ENCODE peak calls at places on chromosomes 5 and 9, in five cellular contexts. One of them, this sample, is unnamed.

GRCh38 chr5:71865202-71865601 is 146.1 kb downstream of the CARTPT start:
- DNase-seq in neuronal stem cell: no peak
- DNase-seq in NCI-H460: no peak
- DNase-seq in neural progenitor cell: no peak
- DNase-seq in activated CD8-positive, alpha-beta memory T cell treated with anti-CD3 and anti-CD28 coated beads, Interleukin-2, amount 50 U/mL, for 48 hours: no peak
- DNase-seq in this sample: no peak

GRCh38 chr9:14935917-14936316 is 25.7 kb upstream of the FREM1 start:
- DNase-seq in neural progenitor cell: no peak
- DNase-seq in NCI-H460: no peak
- DNase-seq in neuronal stem cell: no peak
- DNase-seq in activated CD8-positive, alpha-beta memory T cell treated with anti-CD3 and anti-CD28 coated beads, Interleukin-2, amount 50 U/mL, for 48 hours: no peak
- DNase-seq in this sample: no peak

GRCh38 chr5:143445726-143446125 is 42.2 kb upstream of the NR3C1 start:
- DNase-seq in neural progenitor cell: peak
- DNase-seq in activated CD8-positive, alpha-beta memory T cell treated with anti-CD3 and anti-CD28 coated beads, Interleukin-2, amount 50 U/mL, for 48 hours: no peak
- DNase-seq in neuronal stem cell: no peak
- DNase-seq in NCI-H460: no peak
- DNase-seq in this sample: no peak

GRCh38 chr5:59596586-59597348 is 296.8 kb downstream of the PDE4D start:
- DNase-seq in activated CD8-positive, alpha-beta memory T cell treated with anti-CD3 and anti-CD28 coated beads, Interleukin-2, amount 50 U/mL, for 48 hours: no peak
- DNase-seq in neuronal stem cell: no peak
- DNase-seq in neural progenitor cell: no peak
- DNase-seq in NCI-H460: peak
- DNase-seq in this sample: no peak

GRCh38 chr5:143494595-143494994 is 91.1 kb upstream of the NR3C1 start:
- DNase-seq in NCI-H460: no peak
- DNase-seq in activated CD8-positive, alpha-beta memory T cell treated with anti-CD3 and anti-CD28 coated beads, Interleukin-2, amount 50 U/mL, for 48 hours: no peak
- DNase-seq in neural progenitor cell: no peak
- DNase-seq in neuronal stem cell: no peak
- DNase-seq in this sample: no peak

GRCh38 chr9:121783126-121783522 is 131.7 kb downstream of the DAB2IP start:
- DNase-seq in neural progenitor cell: no peak
- DNase-seq in NCI-H460: no peak
- DNase-seq in activated CD8-positive, alpha-beta memory T cell treated with anti-CD3 and anti-CD28 coated beads, Interleukin-2, amount 50 U/mL, for 48 hours: peak
- DNase-seq in neuronal stem cell: no peak
- DNase-seq in this sample: no peak

GRCh38 chr5:107948377-107948776 is 277.6 kb upstream of the EFNA5 start:
- DNase-seq in activated CD8-positive, alpha-beta memory T cell treated with anti-CD3 and anti-CD28 coated beads, Interleukin-2, amount 50 U/mL, for 48 hours: no peak
- DNase-seq in neural progenitor cell: no peak
- DNase-seq in neuronal stem cell: no peak
- DNase-seq in NCI-H460: no peak
- DNase-seq in this sample: no peak

GRCh38 chr5:74251106-74252032 is 389.2 kb downstream of the ENC1 start:
- DNase-seq in activated CD8-positive, alpha-beta memory T cell treated with anti-CD3 and anti-CD28 coated beads, Interleukin-2, amount 50 U/mL, for 48 hours: no peak
- DNase-seq in neural progenitor cell: no peak
- DNase-seq in neuronal stem cell: no peak
- DNase-seq in NCI-H460: peak
- DNase-seq in this sample: peak

GRCh38 chr5:68433921-68434879 is 218.6 kb downstream of the PIK3R1 start:
- DNase-seq in neural progenitor cell: no peak
- DNase-seq in activated CD8-positive, alpha-beta memory T cell treated with anti-CD3 and anti-CD28 coated beads, Interleukin-2, amount 50 U/mL, for 48 hours: peak
- DNase-seq in neuronal stem cell: no peak
- DNase-seq in NCI-H460: no peak
- DNase-seq in this sample: peak

GRCh38 chr5:148740966-148741742 is 85.3 kb upstream of the ADRB2 start:
- DNase-seq in neural progenitor cell: peak
- DNase-seq in NCI-H460: peak
- DNase-seq in neuronal stem cell: peak
- DNase-seq in activated CD8-positive, alpha-beta memory T cell treated with anti-CD3 and anti-CD28 coated beads, Interleukin-2, amount 50 U/mL, for 48 hours: no peak
- DNase-seq in this sample: no peak

GRCh38 chr9:114114364-114114763 is 15.3 kb upstream of the KIF12 start:
- DNase-seq in neuronal stem cell: no peak
- DNase-seq in neural progenitor cell: no peak
- DNase-seq in activated CD8-positive, alpha-beta memory T cell treated with anti-CD3 and anti-CD28 coated beads, Interleukin-2, amount 50 U/mL, for 48 hours: no peak
- DNase-seq in NCI-H460: no peak
- DNase-seq in this sample: no peak

GRCh38 chr5:180378412-180379344 is 25.5 kb upstream of the GFPT2 start:
- DNase-seq in neuronal stem cell: no peak
- DNase-seq in neural progenitor cell: no peak
- DNase-seq in NCI-H460: no peak
- DNase-seq in activated CD8-positive, alpha-beta memory T cell treated with anti-CD3 and anti-CD28 coated beads, Interleukin-2, amount 50 U/mL, for 48 hours: no peak
- DNase-seq in this sample: no peak

GRCh38 chr5:103435136-103435914 is 127.3 kb downstream of the NUDT12 start:
- DNase-seq in activated CD8-positive, alpha-beta memory T cell treated with anti-CD3 and anti-CD28 coated beads, Interleukin-2, amount 50 U/mL, for 48 hours: no peak
- DNase-seq in neural progenitor cell: no peak
- DNase-seq in neuronal stem cell: no peak
- DNase-seq in NCI-H460: no peak
- DNase-seq in this sample: no peak

GRCh38 chr5:41707853-41708603 is 162.2 kb downstream of the OXCT1 start:
- DNase-seq in neuronal stem cell: peak
- DNase-seq in neural progenitor cell: peak
- DNase-seq in activated CD8-positive, alpha-beta memory T cell treated with anti-CD3 and anti-CD28 coated beads, Interleukin-2, amount 50 U/mL, for 48 hours: no peak
- DNase-seq in NCI-H460: peak
- DNase-seq in this sample: no peak

GRCh38 chr5:28648108-28648507 is 1609.7 kb upstream of the CDH9 start:
- DNase-seq in neuronal stem cell: no peak
- DNase-seq in neural progenitor cell: peak
- DNase-seq in activated CD8-positive, alpha-beta memory T cell treated with anti-CD3 and anti-CD28 coated beads, Interleukin-2, amount 50 U/mL, for 48 hours: no peak
- DNase-seq in NCI-H460: peak
- DNase-seq in this sample: no peak

GRCh38 chr9:5554254-5554653 is 43.9 kb downstream of the PDCD1LG2 start:
- DNase-seq in neural progenitor cell: no peak
- DNase-seq in NCI-H460: no peak
- DNase-seq in neuronal stem cell: no peak
- DNase-seq in activated CD8-positive, alpha-beta memory T cell treated with anti-CD3 and anti-CD28 coated beads, Interleukin-2, amount 50 U/mL, for 48 hours: no peak
- DNase-seq in this sample: no peak

GRCh38 chr5:94649874-94650273 is 31.4 kb downstream of the SLF1 start:
- DNase-seq in neuronal stem cell: no peak
- DNase-seq in activated CD8-positive, alpha-beta memory T cell treated with anti-CD3 and anti-CD28 coated beads, Interleukin-2, amount 50 U/mL, for 48 hours: no peak
- DNase-seq in NCI-H460: no peak
- DNase-seq in neural progenitor cell: no peak
- DNase-seq in this sample: no peak

GRCh38 chr5:164277720-164278119 is 772.3 kb downstream of the MAT2B start:
- DNase-seq in neural progenitor cell: no peak
- DNase-seq in activated CD8-positive, alpha-beta memory T cell treated with anti-CD3 and anti-CD28 coated beads, Interleukin-2, amount 50 U/mL, for 48 hours: no peak
- DNase-seq in NCI-H460: no peak
- DNase-seq in neuronal stem cell: no peak
- DNase-seq in this sample: no peak

GRCh38 chr9:69273162-69273561 is 51.9 kb upstream of the ENTREP1 start:
- DNase-seq in neuronal stem cell: no peak
- DNase-seq in neural progenitor cell: no peak
- DNase-seq in activated CD8-positive, alpha-beta memory T cell treated with anti-CD3 and anti-CD28 coated beads, Interleukin-2, amount 50 U/mL, for 48 hours: no peak
- DNase-seq in NCI-H460: no peak
- DNase-seq in this sample: no peak

GRCh38 chr5:78008356-78008967 is 232.3 kb upstream of the TBCA start:
- DNase-seq in neural progenitor cell: peak
- DNase-seq in activated CD8-positive, alpha-beta memory T cell treated with anti-CD3 and anti-CD28 coated beads, Interleukin-2, amount 50 U/mL, for 48 hours: no peak
- DNase-seq in neuronal stem cell: no peak
- DNase-seq in NCI-H460: peak
- DNase-seq in this sample: no peak

GRCh38 chr9:131799177-131799823 is 59.4 kb upstream of the RAPGEF1 start:
- DNase-seq in neuronal stem cell: peak
- DNase-seq in NCI-H460: peak
- DNase-seq in activated CD8-positive, alpha-beta memory T cell treated with anti-CD3 and anti-CD28 coated beads, Interleukin-2, amount 50 U/mL, for 48 hours: peak
- DNase-seq in neural progenitor cell: peak
- DNase-seq in this sample: no peak

GRCh38 chr5:76175821-76176403 is 92.7 kb downstream of the SV2C start:
- DNase-seq in neuronal stem cell: no peak
- DNase-seq in NCI-H460: no peak
- DNase-seq in activated CD8-positive, alpha-beta memory T cell treated with anti-CD3 and anti-CD28 coated beads, Interleukin-2, amount 50 U/mL, for 48 hours: peak
- DNase-seq in neural progenitor cell: no peak
- DNase-seq in this sample: no peak

GRCh38 chr5:157384971-157385709 is 74.9 kb upstream of the NIPAL4 start:
- DNase-seq in NCI-H460: no peak
- DNase-seq in activated CD8-positive, alpha-beta memory T cell treated with anti-CD3 and anti-CD28 coated beads, Interleukin-2, amount 50 U/mL, for 48 hours: no peak
- DNase-seq in neuronal stem cell: no peak
- DNase-seq in neural progenitor cell: no peak
- DNase-seq in this sample: peak

GRCh38 chr5:139294372-139295165 is 1.0 kb downstream of the MATR3 start:
- DNase-seq in neuronal stem cell: peak
- DNase-seq in NCI-H460: peak
- DNase-seq in activated CD8-positive, alpha-beta memory T cell treated with anti-CD3 and anti-CD28 coated beads, Interleukin-2, amount 50 U/mL, for 48 hours: peak
- DNase-seq in neural progenitor cell: peak
- DNase-seq in this sample: peak

GRCh38 chr5:34490501-34491250 is 165.5 kb upstream of the RAI14 start:
- DNase-seq in NCI-H460: no peak
- DNase-seq in neuronal stem cell: no peak
- DNase-seq in activated CD8-positive, alpha-beta memory T cell treated with anti-CD3 and anti-CD28 coated beads, Interleukin-2, amount 50 U/mL, for 48 hours: no peak
- DNase-seq in neural progenitor cell: peak
- DNase-seq in this sample: no peak

GRCh38 chr9:104780796-104781395 is 17.0 kb downstream of the NIPSNAP3B start:
- DNase-seq in NCI-H460: peak
- DNase-seq in neural progenitor cell: no peak
- DNase-seq in activated CD8-positive, alpha-beta memory T cell treated with anti-CD3 and anti-CD28 coated beads, Interleukin-2, amount 50 U/mL, for 48 hours: no peak
- DNase-seq in neuronal stem cell: no peak
- DNase-seq in this sample: no peak

GRCh38 chr9:121269030-121269887 is 1.3 kb downstream of the GSN start:
- DNase-seq in activated CD8-positive, alpha-beta memory T cell treated with anti-CD3 and anti-CD28 coated beads, Interleukin-2, amount 50 U/mL, for 48 hours: no peak
- DNase-seq in NCI-H460: no peak
- DNase-seq in neuronal stem cell: no peak
- DNase-seq in neural progenitor cell: peak
- DNase-seq in this sample: no peak

GRCh38 chr9:113269871-113270270 is 5.5 kb downstream of the CDC26 start:
- DNase-seq in neural progenitor cell: no peak
- DNase-seq in neuronal stem cell: no peak
- DNase-seq in activated CD8-positive, alpha-beta memory T cell treated with anti-CD3 and anti-CD28 coated beads, Interleukin-2, amount 50 U/mL, for 48 hours: no peak
- DNase-seq in NCI-H460: no peak
- DNase-seq in this sample: no peak